ENCODE peak calls at places on chromosomes 5 and 9, in nine cellular contexts. One of them, this sample, is unnamed.

GRCh38 chr9:92180669-92181181 is 65.5 kb upstream of the SPTLC1 start:
- DNase-seq in PC-3: peak; percentile 2
- DNase-seq in CD8-positive, alpha-beta T cell: no peak
- DNase-seq in neuronal stem cell: no peak
- DNase-seq in fibroblast of lung: peak; percentile 83
- DNase-seq in aorta: no peak
- DNase-seq in uterus: no peak
- DNase-seq in cardiac muscle cell: no peak
- DNase-seq in mesendoderm: peak; percentile 82
- DNase-seq in this sample: no peak

GRCh38 chr9:71675857-71676165 is 92.5 kb downstream of the CEMIP2 start:
- DNase-seq in mesendoderm: no peak
- DNase-seq in cardiac muscle cell: no peak
- DNase-seq in neuronal stem cell: no peak
- DNase-seq in PC-3: no peak
- DNase-seq in CD8-positive, alpha-beta T cell: no peak
- DNase-seq in aorta: no peak
- DNase-seq in uterus: no peak
- DNase-seq in fibroblast of lung: no peak
- DNase-seq in this sample: no peak

GRCh38 chr9:137293482-137294090 is 8.5 kb downstream of the NRARP start:
- DNase-seq in aorta: no peak
- DNase-seq in PC-3: peak; percentile 5
- DNase-seq in uterus: no peak
- DNase-seq in mesendoderm: no peak
- DNase-seq in fibroblast of lung: no peak
- DNase-seq in neuronal stem cell: no peak
- DNase-seq in CD8-positive, alpha-beta T cell: no peak
- DNase-seq in cardiac muscle cell: no peak
- DNase-seq in this sample: no peak

GRCh38 chr5:56211298-56211865 is 21.7 kb downstream of the ANKRD55 start:
- DNase-seq in PC-3: peak; percentile 75
- DNase-seq in CD8-positive, alpha-beta T cell: no peak
- DNase-seq in neuronal stem cell: peak; percentile 46
- DNase-seq in mesendoderm: peak; percentile 34
- DNase-seq in cardiac muscle cell: peak; percentile 47
- DNase-seq in aorta: no peak
- DNase-seq in fibroblast of lung: peak; percentile 89
- DNase-seq in uterus: no peak
- DNase-seq in this sample: no peak

GRCh38 chr9:90099262-90099982 is 494.6 kb downstream of the GADD45G start:
- DNase-seq in mesendoderm: peak; percentile 47
- DNase-seq in PC-3: peak; percentile 23
- DNase-seq in uterus: no peak
- DNase-seq in CD8-positive, alpha-beta T cell: no peak
- DNase-seq in aorta: no peak
- DNase-seq in fibroblast of lung: peak; percentile 37
- DNase-seq in neuronal stem cell: no peak
- DNase-seq in cardiac muscle cell: peak; percentile 36
- DNase-seq in this sample: no peak

GRCh38 chr5:52878671-52879070 is 91.0 kb downstream of the ITGA1 start:
- DNase-seq in cardiac muscle cell: no peak
- DNase-seq in uterus: no peak
- DNase-seq in aorta: no peak
- DNase-seq in fibroblast of lung: peak; percentile 63
- DNase-seq in CD8-positive, alpha-beta T cell: no peak
- DNase-seq in mesendoderm: no peak
- DNase-seq in neuronal stem cell: no peak
- DNase-seq in PC-3: peak; percentile 32
- DNase-seq in this sample: no peak

GRCh38 chr5:88875609-88876234 is 7.3 kb downstream of the MEF2C start:
- DNase-seq in PC-3: peak; percentile 49
- DNase-seq in aorta: no peak
- DNase-seq in neuronal stem cell: no peak
- DNase-seq in fibroblast of lung: no peak
- DNase-seq in CD8-positive, alpha-beta T cell: no peak
- DNase-seq in uterus: no peak
- DNase-seq in mesendoderm: no peak
- DNase-seq in cardiac muscle cell: no peak
- DNase-seq in this sample: no peak

GRCh38 chr5:88675758-88676636 is 207.0 kb downstream of the MEF2C start:
- DNase-seq in uterus: no peak
- DNase-seq in aorta: peak; percentile 73
- DNase-seq in CD8-positive, alpha-beta T cell: no peak
- DNase-seq in neuronal stem cell: no peak
- DNase-seq in cardiac muscle cell: peak; percentile 55
- DNase-seq in PC-3: no peak
- DNase-seq in fibroblast of lung: peak; percentile 99
- DNase-seq in mesendoderm: peak; percentile 93
- DNase-seq in this sample: no peak

GRCh38 chr5:95620870-95621838 is 1.3 kb downstream of the GPR150 start:
- DNase-seq in cardiac muscle cell: peak; percentile 46
- DNase-seq in neuronal stem cell: peak; percentile 36
- DNase-seq in fibroblast of lung: peak; percentile 30
- DNase-seq in PC-3: no peak
- DNase-seq in mesendoderm: peak; percentile 68
- DNase-seq in aorta: peak; percentile 81
- DNase-seq in uterus: peak; percentile 17
- DNase-seq in CD8-positive, alpha-beta T cell: peak; percentile 26
- DNase-seq in this sample: no peak

GRCh38 chr5:122089614-122090013 is 11.6 kb upstream of the LOX start:
- DNase-seq in PC-3: no peak
- DNase-seq in aorta: no peak
- DNase-seq in cardiac muscle cell: no peak
- DNase-seq in CD8-positive, alpha-beta T cell: no peak
- DNase-seq in mesendoderm: no peak
- DNase-seq in neuronal stem cell: no peak
- DNase-seq in fibroblast of lung: peak; percentile 99
- DNase-seq in uterus: no peak
- DNase-seq in this sample: no peak

GRCh38 chr5:3862906-3863305 is 267.3 kb downstream of the IRX1 start:
- DNase-seq in CD8-positive, alpha-beta T cell: no peak
- DNase-seq in mesendoderm: no peak
- DNase-seq in fibroblast of lung: no peak
- DNase-seq in cardiac muscle cell: no peak
- DNase-seq in PC-3: no peak
- DNase-seq in aorta: no peak
- DNase-seq in neuronal stem cell: no peak
- DNase-seq in uterus: no peak
- DNase-seq in this sample: no peak

GRCh38 chr5:178392386-178392785 is 159.8 kb upstream of the PHYKPL start:
- DNase-seq in CD8-positive, alpha-beta T cell: no peak
- DNase-seq in PC-3: no peak
- DNase-seq in cardiac muscle cell: no peak
- DNase-seq in aorta: peak; percentile 41
- DNase-seq in neuronal stem cell: no peak
- DNase-seq in mesendoderm: no peak
- DNase-seq in uterus: no peak
- DNase-seq in fibroblast of lung: no peak
- DNase-seq in this sample: no peak

GRCh38 chr5:148043705-148044104 is 20.1 kb upstream of the SPINK5 start:
- DNase-seq in fibroblast of lung: no peak
- DNase-seq in mesendoderm: no peak
- DNase-seq in aorta: no peak
- DNase-seq in PC-3: no peak
- DNase-seq in uterus: no peak
- DNase-seq in cardiac muscle cell: no peak
- DNase-seq in CD8-positive, alpha-beta T cell: no peak
- DNase-seq in neuronal stem cell: no peak
- DNase-seq in this sample: no peak

GRCh38 chr9:72524820-72525539 is 3.6 kb downstream of the TMC1 start:
- DNase-seq in aorta: no peak
- DNase-seq in uterus: no peak
- DNase-seq in fibroblast of lung: peak; percentile 100
- DNase-seq in cardiac muscle cell: no peak
- DNase-seq in neuronal stem cell: peak; percentile 29
- DNase-seq in CD8-positive, alpha-beta T cell: no peak
- DNase-seq in PC-3: peak; percentile 94
- DNase-seq in mesendoderm: peak; percentile 95
- DNase-seq in this sample: no peak

GRCh38 chr5:64836786-64837185 is 68.1 kb downstream of the CWC27 start:
- DNase-seq in PC-3: no peak
- DNase-seq in uterus: no peak
- DNase-seq in neuronal stem cell: no peak
- DNase-seq in aorta: no peak
- DNase-seq in fibroblast of lung: no peak
- DNase-seq in CD8-positive, alpha-beta T cell: no peak
- DNase-seq in mesendoderm: no peak
- DNase-seq in cardiac muscle cell: no peak
- DNase-seq in this sample: no peak

GRCh38 chr5:64838376-64838775 is 69.6 kb downstream of the CWC27 start:
- DNase-seq in neuronal stem cell: no peak
- DNase-seq in CD8-positive, alpha-beta T cell: no peak
- DNase-seq in PC-3: no peak
- DNase-seq in uterus: no peak
- DNase-seq in fibroblast of lung: peak; percentile 39
- DNase-seq in cardiac muscle cell: no peak
- DNase-seq in aorta: no peak
- DNase-seq in mesendoderm: no peak
- DNase-seq in this sample: no peak

GRCh38 chr5:64834611-64835010 is 65.9 kb downstream of the CWC27 start:
- DNase-seq in uterus: no peak
- DNase-seq in cardiac muscle cell: no peak
- DNase-seq in fibroblast of lung: no peak
- DNase-seq in neuronal stem cell: no peak
- DNase-seq in PC-3: no peak
- DNase-seq in aorta: no peak
- DNase-seq in CD8-positive, alpha-beta T cell: no peak
- DNase-seq in mesendoderm: no peak
- DNase-seq in this sample: no peak

GRCh38 chr5:64835266-64835665 is 66.5 kb downstream of the CWC27 start:
- DNase-seq in uterus: no peak
- DNase-seq in fibroblast of lung: no peak
- DNase-seq in mesendoderm: no peak
- DNase-seq in PC-3: no peak
- DNase-seq in cardiac muscle cell: no peak
- DNase-seq in CD8-positive, alpha-beta T cell: no peak
- DNase-seq in aorta: no peak
- DNase-seq in neuronal stem cell: no peak
- DNase-seq in this sample: no peak

GRCh38 chr5:64836190-64836750 is 67.5 kb downstream of the CWC27 start:
- DNase-seq in fibroblast of lung: peak; percentile 17
- DNase-seq in uterus: no peak
- DNase-seq in aorta: no peak
- DNase-seq in CD8-positive, alpha-beta T cell: no peak
- DNase-seq in neuronal stem cell: no peak
- DNase-seq in mesendoderm: no peak
- DNase-seq in PC-3: no peak
- DNase-seq in cardiac muscle cell: no peak
- DNase-seq in this sample: no peak
- H3K27me3 ChIP-seq in fibroblast of lung: no peaks in the 10 kb centered on the region
- H3K27me3 ChIP-seq in uterus: no peaks in the 10 kb centered on the region
- H3K27me3 ChIP-seq in aorta: no peaks in the 10 kb centered on the region
- H3K27me3 ChIP-seq in CD8-positive, alpha-beta T cell: no peaks in the 10 kb centered on the region
- H3K27me3 ChIP-seq in neuronal stem cell: no peaks in the 10 kb centered on the region
- H3K27me3 ChIP-seq in mesendoderm: no peaks in the 10 kb centered on the region
- H3K27me3 ChIP-seq in PC-3: no peaks in the 10 kb centered on the region
- H3K27me3 ChIP-seq in cardiac muscle cell: no peaks in the 10 kb centered on the region
- H3K27me3 ChIP-seq in this sample: no peaks in the 10 kb centered on the region

DNA sequence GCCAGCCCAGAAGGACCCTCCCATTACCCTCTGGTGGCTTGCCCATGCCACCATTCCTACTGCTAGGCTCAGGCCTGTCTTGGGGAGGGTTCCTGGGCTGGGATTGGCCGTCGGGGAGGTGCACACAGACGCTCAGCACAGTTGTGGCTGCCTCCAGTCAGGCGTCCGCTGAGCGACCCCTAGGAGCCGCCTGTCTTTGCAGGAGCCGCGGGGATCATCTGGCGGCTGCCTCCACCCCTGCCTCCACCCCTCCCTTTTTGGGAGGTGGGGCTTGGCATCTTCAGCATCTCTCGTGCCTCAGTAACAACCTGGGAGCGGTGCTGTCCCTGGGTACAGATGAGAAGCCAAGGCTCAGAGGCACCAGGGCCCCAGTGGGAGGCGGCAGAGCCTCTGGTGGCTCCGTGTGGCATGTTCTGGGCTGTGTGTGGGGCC is 39.6 kb downstream of the RXRA start:
- DNase-seq in PC-3: no peak
- DNase-seq in aorta: no peak
- DNase-seq in neuronal stem cell: peak; percentile 17
- DNase-seq in CD8-positive, alpha-beta T cell: no peak
- DNase-seq in mesendoderm: peak; percentile 33
- DNase-seq in uterus: peak; percentile 87
- DNase-seq in cardiac muscle cell: peak; percentile 36
- DNase-seq in fibroblast of lung: peak; percentile 29
- DNase-seq in this sample: peak; percentile 74
- H3K4me1 ChIP-seq in PC-3: no peaks in the 10 kb centered on the region
- H3K4me1 ChIP-seq in aorta: no peaks in the 10 kb centered on the region
- H3K4me1 ChIP-seq in neuronal stem cell: peaks cover 10% of the 10 kb centered on the region
- H3K4me1 ChIP-seq in CD8-positive, alpha-beta T cell: no peaks in the 10 kb centered on the region
- H3K4me1 ChIP-seq in mesendoderm: no peaks in the 10 kb centered on the region
- H3K4me1 ChIP-seq in uterus: peaks cover 53% of the 10 kb centered on the region
- H3K4me1 ChIP-seq in cardiac muscle cell: peaks cover 6% of the 10 kb centered on the region
- H3K4me1 ChIP-seq in fibroblast of lung: peaks cover 17% of the 10 kb centered on the region
- H3K4me1 ChIP-seq in this sample: peaks cover 78% of the 10 kb centered on the region

GRCh38 chr5:2836133-2836532 is 84.7 kb upstream of the IRX2 start:
- DNase-seq in mesendoderm: no peak
- DNase-seq in CD8-positive, alpha-beta T cell: no peak
- DNase-seq in cardiac muscle cell: no peak
- DNase-seq in uterus: no peak
- DNase-seq in aorta: no peak
- DNase-seq in neuronal stem cell: no peak
- DNase-seq in PC-3: no peak
- DNase-seq in fibroblast of lung: no peak
- DNase-seq in this sample: no peak

GRCh38 chr5:2840372-2840915 is 89.0 kb upstream of the IRX2 start:
- DNase-seq in fibroblast of lung: no peak
- DNase-seq in PC-3: no peak
- DNase-seq in cardiac muscle cell: no peak
- DNase-seq in aorta: no peak
- DNase-seq in mesendoderm: no peak
- DNase-seq in neuronal stem cell: no peak
- DNase-seq in uterus: no peak
- DNase-seq in CD8-positive, alpha-beta T cell: no peak
- DNase-seq in this sample: no peak

DNA sequence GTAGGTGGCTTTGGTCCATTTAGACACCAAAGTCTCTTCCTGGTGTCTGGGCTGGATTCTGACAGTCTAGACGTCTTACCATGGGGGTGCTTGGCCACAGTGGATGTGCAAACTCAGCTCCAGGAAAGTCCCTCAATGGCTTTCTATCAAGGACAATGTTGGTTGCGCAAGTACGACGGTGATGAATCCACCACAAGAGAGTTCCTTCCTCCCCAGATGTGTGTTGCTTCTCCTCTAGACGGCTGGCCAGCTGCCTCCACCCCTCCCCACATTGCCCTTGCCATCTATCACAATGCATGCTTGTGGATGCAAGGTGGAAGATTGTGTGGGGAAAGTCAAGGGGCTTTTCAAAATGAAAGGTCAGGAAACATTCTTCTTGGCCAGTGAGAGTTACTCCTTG is 89.7 kb upstream of the IRX2 start:
- DNase-seq in mesendoderm: no peak
- DNase-seq in cardiac muscle cell: no peak
- DNase-seq in uterus: no peak
- DNase-seq in neuronal stem cell: no peak
- DNase-seq in PC-3: no peak
- DNase-seq in aorta: no peak
- DNase-seq in CD8-positive, alpha-beta T cell: no peak
- DNase-seq in fibroblast of lung: no peak
- DNase-seq in this sample: no peak
- H3K27me3 ChIP-seq in mesendoderm: no peaks in the 10 kb centered on the region
- H3K27me3 ChIP-seq in cardiac muscle cell: no peaks in the 10 kb centered on the region
- H3K27me3 ChIP-seq in uterus: no peaks in the 10 kb centered on the region
- H3K27me3 ChIP-seq in neuronal stem cell: no peaks in the 10 kb centered on the region
- H3K27me3 ChIP-seq in PC-3: peaks cover 27% of the 10 kb centered on the region
- H3K27me3 ChIP-seq in aorta: no peaks in the 10 kb centered on the region
- H3K27me3 ChIP-seq in CD8-positive, alpha-beta T cell: no peaks in the 10 kb centered on the region
- H3K27me3 ChIP-seq in fibroblast of lung: no peaks in the 10 kb centered on the region
- H3K27me3 ChIP-seq in this sample: no peaks in the 10 kb centered on the region

GRCh38 chr9:106296426-106296825 is 566.5 kb upstream of the ZNF462 start:
- DNase-seq in CD8-positive, alpha-beta T cell: no peak
- DNase-seq in cardiac muscle cell: no peak
- DNase-seq in uterus: no peak
- DNase-seq in aorta: no peak
- DNase-seq in mesendoderm: no peak
- DNase-seq in fibroblast of lung: no peak
- DNase-seq in neuronal stem cell: no peak
- DNase-seq in PC-3: no peak
- DNase-seq in this sample: no peak
- H3K4me1 ChIP-seq in CD8-positive, alpha-beta T cell: no peaks in the 10 kb centered on the region
- H3K4me1 ChIP-seq in cardiac muscle cell: peaks cover 4% of the 10 kb centered on the region
- H3K4me1 ChIP-seq in uterus: no peaks in the 10 kb centered on the region
- H3K4me1 ChIP-seq in aorta: no peaks in the 10 kb centered on the region
- H3K4me1 ChIP-seq in mesendoderm: no peaks in the 10 kb centered on the region
- H3K4me1 ChIP-seq in fibroblast of lung: no peaks in the 10 kb centered on the region
- H3K4me1 ChIP-seq in neuronal stem cell: peaks cover 2% of the 10 kb centered on the region
- H3K4me1 ChIP-seq in PC-3: no peaks in the 10 kb centered on the region
- H3K4me1 ChIP-seq in this sample: no peaks in the 10 kb centered on the region